ENCODE peak calls at places on chromosomes 12 and 14, in six cellular contexts. One of them, this sample, is unnamed.
A peak's percentile ranks its signal among the peaks of the same experiment; 100 is the strongest.

GRCh38 chr14:72809063-72809462 is 84.8 kb downstream of the DPF3 start:
- DNase-seq in GM12878: no peak
- DNase-seq in fibroblast of lung: no peak
- DNase-seq in GM23248: no peak
- DNase-seq in endothelial cell of umbilical vein: no peak
- DNase-seq in mesenchymal stem cell: no peak
- DNase-seq in this sample: no peak

GRCh38 chr12:3928538-3929220 is 55.5 kb upstream of the PARP11 start:
- DNase-seq in GM12878: no peak
- DNase-seq in fibroblast of lung: no peak
- DNase-seq in GM23248: no peak
- DNase-seq in endothelial cell of umbilical vein: no peak
- DNase-seq in mesenchymal stem cell: no peak
- DNase-seq in this sample: no peak

GRCh38 chr14:75979071-75979571 is 2.7 kb downstream of the TGFB3 start:
- DNase-seq in GM12878: no peak
- DNase-seq in fibroblast of lung: peak; percentile 31
- DNase-seq in GM23248: peak; percentile 66
- DNase-seq in endothelial cell of umbilical vein: no peak
- DNase-seq in mesenchymal stem cell: peak; percentile 18
- DNase-seq in this sample: peak; percentile 69

GRCh38 chr12:130044991-130045621 is 117.2 kb upstream of the FZD10 start:
- DNase-seq in GM12878: no peak
- DNase-seq in fibroblast of lung: no peak
- DNase-seq in GM23248: no peak
- DNase-seq in endothelial cell of umbilical vein: no peak
- DNase-seq in mesenchymal stem cell: no peak
- DNase-seq in this sample: no peak

GRCh38 chr12:32353540-32353939 is 45.8 kb upstream of the FGD4 start:
- DNase-seq in GM12878: no peak
- DNase-seq in fibroblast of lung: no peak
- DNase-seq in GM23248: no peak
- DNase-seq in endothelial cell of umbilical vein: no peak
- DNase-seq in mesenchymal stem cell: no peak
- DNase-seq in this sample: no peak

GRCh38 chr12:91361864-91362263 is 179.2 kb upstream of the DCN start:
- DNase-seq in GM12878: no peak
- DNase-seq in fibroblast of lung: peak; percentile 39
- DNase-seq in GM23248: peak; percentile 66
- DNase-seq in endothelial cell of umbilical vein: peak; percentile 68
- DNase-seq in mesenchymal stem cell: peak; percentile 48
- DNase-seq in this sample: no peak

GRCh38 chr12:110536834-110537604 is 34.9 kb downstream of the RAD9B start:
- DNase-seq in GM12878: no peak
- DNase-seq in fibroblast of lung: no peak
- DNase-seq in GM23248: no peak
- DNase-seq in endothelial cell of umbilical vein: no peak
- DNase-seq in mesenchymal stem cell: no peak
- DNase-seq in this sample: no peak

GRCh38 chr12:7013101-7013500 is 5.2 kb downstream of the LPCAT3 start:
- DNase-seq in GM12878: no peak
- DNase-seq in fibroblast of lung: no peak
- DNase-seq in GM23248: no peak
- DNase-seq in endothelial cell of umbilical vein: no peak
- DNase-seq in mesenchymal stem cell: no peak
- DNase-seq in this sample: no peak

GRCh38 chr12:89574736-89575208 is 48.9 kb upstream of the POC1B start:
- DNase-seq in GM12878: no peak
- DNase-seq in fibroblast of lung: peak; percentile 89
- DNase-seq in GM23248: peak; percentile 84
- DNase-seq in endothelial cell of umbilical vein: peak; percentile 72
- DNase-seq in mesenchymal stem cell: peak; percentile 79
- DNase-seq in this sample: no peak

GRCh38 chr12:117050060-117050459 is 49.2 kb downstream of the TESC start:
- DNase-seq in GM12878: no peak
- DNase-seq in fibroblast of lung: no peak
- DNase-seq in GM23248: no peak
- DNase-seq in endothelial cell of umbilical vein: no peak
- DNase-seq in mesenchymal stem cell: no peak
- DNase-seq in this sample: no peak

GRCh38 chr12:130186631-130187269 is 24.5 kb downstream of the FZD10 start:
- DNase-seq in GM12878: no peak
- DNase-seq in fibroblast of lung: peak; percentile 2
- DNase-seq in GM23248: no peak
- DNase-seq in endothelial cell of umbilical vein: no peak
- DNase-seq in mesenchymal stem cell: no peak
- DNase-seq in this sample: no peak

GRCh38 chr12:79886917-79887519 is 47.9 kb downstream of the PPP1R12A start:
- DNase-seq in GM12878: peak; percentile 23
- DNase-seq in fibroblast of lung: peak; percentile 57
- DNase-seq in GM23248: peak; percentile 71
- DNase-seq in endothelial cell of umbilical vein: peak; percentile 77
- DNase-seq in mesenchymal stem cell: peak; percentile 67
- DNase-seq in this sample: no peak

GRCh38 chr12:120366884-120367251 is 2.1 kb downstream of the MSI1 start:
- DNase-seq in GM12878: no peak
- DNase-seq in fibroblast of lung: no peak
- DNase-seq in GM23248: no peak
- DNase-seq in endothelial cell of umbilical vein: no peak
- DNase-seq in mesenchymal stem cell: no peak
- DNase-seq in this sample: no peak

GRCh38 chr12:25034676-25035075 is 85.8 kb upstream of the BCAT1 start:
- DNase-seq in GM12878: no peak
- DNase-seq in fibroblast of lung: no peak
- DNase-seq in GM23248: no peak
- DNase-seq in endothelial cell of umbilical vein: no peak
- DNase-seq in mesenchymal stem cell: no peak
- DNase-seq in this sample: no peak

GRCh38 chr14:68663385-68664076 is 129.3 kb downstream of the ZFP36L1 start:
- DNase-seq in GM12878: peak; percentile 77
- DNase-seq in fibroblast of lung: peak; percentile 99
- DNase-seq in GM23248: peak; percentile 82
- DNase-seq in endothelial cell of umbilical vein: no peak
- DNase-seq in mesenchymal stem cell: no peak
- DNase-seq in this sample: no peak

GRCh38 chr12:56601503-56601902 is 28.6 kb downstream of the BAZ2A start:
- DNase-seq in GM12878: no peak
- DNase-seq in fibroblast of lung: no peak
- DNase-seq in GM23248: peak; percentile 34
- DNase-seq in endothelial cell of umbilical vein: peak; percentile 36
- DNase-seq in mesenchymal stem cell: no peak
- DNase-seq in this sample: no peak

GRCh38 chr14:92546347-92547053 is 32.9 kb downstream of the RIN3 start:
- DNase-seq in GM12878: no peak
- DNase-seq in fibroblast of lung: peak; percentile 73
- DNase-seq in GM23248: peak; percentile 42
- DNase-seq in endothelial cell of umbilical vein: peak; percentile 60
- DNase-seq in mesenchymal stem cell: peak; percentile 95
- DNase-seq in this sample: no peak

GRCh38 chr12:8698132-8698829 is 490 bp downstream of the RIMKLB start:
- DNase-seq in GM12878: no peak
- DNase-seq in fibroblast of lung: peak; percentile 55
- DNase-seq in GM23248: peak; percentile 86
- DNase-seq in endothelial cell of umbilical vein: peak; percentile 45
- DNase-seq in mesenchymal stem cell: peak; percentile 81
- DNase-seq in this sample: peak; percentile 87

GRCh38 chr12:51592034-51592705 is 1.1 kb downstream of the SCN8A start:
- DNase-seq in GM12878: no peak
- DNase-seq in fibroblast of lung: peak; percentile 87
- DNase-seq in GM23248: peak; percentile 86
- DNase-seq in endothelial cell of umbilical vein: no peak
- DNase-seq in mesenchymal stem cell: peak; percentile 54
- DNase-seq in this sample: peak; percentile 48

GRCh38 chr14:54814076-54814475 is 88.5 kb downstream of the GCH1 start:
- DNase-seq in GM12878: no peak
- DNase-seq in fibroblast of lung: no peak
- DNase-seq in GM23248: peak; percentile 19
- DNase-seq in endothelial cell of umbilical vein: no peak
- DNase-seq in mesenchymal stem cell: no peak
- DNase-seq in this sample: no peak

GRCh38 chr12:131147894-131148293 is 194.2 kb downstream of the ADGRD1 start:
- DNase-seq in GM12878: no peak
- DNase-seq in fibroblast of lung: no peak
- DNase-seq in GM23248: no peak
- DNase-seq in endothelial cell of umbilical vein: no peak
- DNase-seq in mesenchymal stem cell: no peak
- DNase-seq in this sample: no peak

DNA sequence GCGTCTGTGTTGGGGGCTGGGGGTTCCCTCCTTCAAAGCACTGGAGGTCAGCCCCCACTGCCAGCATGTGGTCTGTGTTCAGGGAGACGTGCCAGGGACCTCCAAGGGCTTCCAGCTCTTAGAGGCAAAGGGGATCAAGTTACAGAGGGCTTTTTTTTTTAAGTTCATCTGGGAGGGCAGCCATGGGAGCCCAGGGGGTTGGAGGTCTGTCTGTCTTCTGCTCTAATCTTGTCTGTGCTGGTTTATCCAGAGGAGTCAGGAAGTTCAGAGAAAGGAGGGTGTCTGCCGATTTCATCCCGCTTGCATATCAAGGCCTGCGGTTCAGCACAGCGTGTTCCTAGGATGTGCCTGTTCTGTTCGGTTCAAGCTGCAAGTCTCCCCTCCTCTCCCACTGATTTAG is 72.2 kb downstream of the TMEM132C start:
- DNase-seq in GM12878: no peak
- DNase-seq in fibroblast of lung: no peak
- DNase-seq in GM23248: no peak
- DNase-seq in endothelial cell of umbilical vein: no peak
- DNase-seq in mesenchymal stem cell: no peak
- DNase-seq in this sample: no peak
- H3K9ac ChIP-seq in GM12878: no peak overlapping the region
- H3K9ac ChIP-seq in fibroblast of lung: no peak overlapping the region
- H3K9ac ChIP-seq in GM23248: no peak overlapping the region
- H3K9ac ChIP-seq in endothelial cell of umbilical vein: no peak overlapping the region
- H3K9ac ChIP-seq in mesenchymal stem cell: no peak overlapping the region
- H3K9ac ChIP-seq in this sample: no peak overlapping the region

DNA sequence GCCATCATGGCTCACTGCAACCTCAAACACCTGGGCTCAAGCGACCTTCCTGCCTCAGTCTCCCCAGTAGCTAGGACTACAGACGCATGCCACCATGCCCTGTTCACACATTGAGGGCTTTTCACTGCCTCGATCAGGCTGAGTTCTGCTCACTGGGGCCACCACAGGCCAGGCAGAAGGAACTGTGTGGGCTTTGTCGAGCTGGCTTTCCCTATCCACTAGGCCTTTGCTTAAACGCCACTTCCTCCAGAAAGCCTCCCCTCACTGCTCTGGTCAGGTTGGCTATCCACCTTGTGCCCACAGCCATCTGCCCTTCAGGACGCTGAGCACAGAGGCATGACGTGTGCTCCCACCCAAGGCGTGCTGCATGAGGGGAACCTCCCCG is 45.2 kb downstream of the MLXIP start:
- DNase-seq in GM12878: no peak
- DNase-seq in fibroblast of lung: no peak
- DNase-seq in GM23248: no peak
- DNase-seq in endothelial cell of umbilical vein: no peak
- DNase-seq in mesenchymal stem cell: no peak
- DNase-seq in this sample: peak; percentile 37
- H3K27ac ChIP-seq in GM12878: no peak overlapping the region
- H3K27ac ChIP-seq in fibroblast of lung: no peak overlapping the region
- H3K27ac ChIP-seq in GM23248: no peak overlapping the region
- H3K27ac ChIP-seq in endothelial cell of umbilical vein: no peak overlapping the region
- H3K27ac ChIP-seq in mesenchymal stem cell: no peak overlapping the region
- H3K27ac ChIP-seq in this sample: no peak overlapping the region

GRCh38 chr12:11981174-11981733 is 89.5 kb upstream of the BCL2L14 start:
- DNase-seq in GM12878: peak; percentile 98
- DNase-seq in fibroblast of lung: peak; percentile 61
- DNase-seq in GM23248: peak; percentile 82
- DNase-seq in endothelial cell of umbilical vein: no peak
- DNase-seq in mesenchymal stem cell: no peak
- DNase-seq in this sample: no peak

GRCh38 chr12:11976005-11976404 is 94.7 kb upstream of the BCL2L14 start:
- DNase-seq in GM12878: no peak
- DNase-seq in fibroblast of lung: no peak
- DNase-seq in GM23248: no peak
- DNase-seq in endothelial cell of umbilical vein: no peak
- DNase-seq in mesenchymal stem cell: no peak
- DNase-seq in this sample: no peak

GRCh38 chr12:11978985-11979384 is 91.8 kb upstream of the BCL2L14 start:
- DNase-seq in GM12878: no peak
- DNase-seq in fibroblast of lung: peak; percentile 49
- DNase-seq in GM23248: peak; percentile 69
- DNase-seq in endothelial cell of umbilical vein: no peak
- DNase-seq in mesenchymal stem cell: peak; percentile 16
- DNase-seq in this sample: no peak

DNA sequence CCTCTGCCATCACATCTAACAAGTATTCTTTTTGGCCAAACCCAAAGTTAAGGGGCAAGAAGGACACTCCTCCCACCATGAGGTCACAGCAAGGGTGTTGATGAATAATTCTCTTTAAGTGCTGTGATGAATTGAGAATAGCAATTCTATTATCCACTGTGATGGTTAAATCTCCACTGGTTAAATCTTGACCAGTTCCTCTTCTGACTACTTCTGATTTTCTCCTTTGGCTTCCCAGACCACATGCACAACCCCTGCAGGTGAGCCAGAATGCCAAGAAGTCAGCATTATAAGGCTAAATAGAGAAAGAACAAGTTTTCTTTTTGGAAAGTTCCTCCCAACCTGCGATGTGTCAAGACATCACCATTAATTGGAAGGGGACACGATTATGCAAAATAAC is 90.6 kb upstream of the BCL2L14 start:
- DNase-seq in GM12878: peak; percentile 28
- DNase-seq in fibroblast of lung: no peak
- DNase-seq in GM23248: no peak
- DNase-seq in endothelial cell of umbilical vein: no peak
- DNase-seq in mesenchymal stem cell: no peak
- DNase-seq in this sample: no peak
- H3K4me1 ChIP-seq in GM12878: peaks cover 23% of the 10 kb centered on the region
- H3K4me1 ChIP-seq in fibroblast of lung: no peaks in the 10 kb centered on the region
- H3K4me1 ChIP-seq in GM23248: peaks cover 28% of the 10 kb centered on the region
- H3K4me1 ChIP-seq in endothelial cell of umbilical vein: no peaks in the 10 kb centered on the region
- H3K4me1 ChIP-seq in mesenchymal stem cell: peaks cover 3% of the 10 kb centered on the region
- H3K4me1 ChIP-seq in this sample: no peaks in the 10 kb centered on the region

DNA sequence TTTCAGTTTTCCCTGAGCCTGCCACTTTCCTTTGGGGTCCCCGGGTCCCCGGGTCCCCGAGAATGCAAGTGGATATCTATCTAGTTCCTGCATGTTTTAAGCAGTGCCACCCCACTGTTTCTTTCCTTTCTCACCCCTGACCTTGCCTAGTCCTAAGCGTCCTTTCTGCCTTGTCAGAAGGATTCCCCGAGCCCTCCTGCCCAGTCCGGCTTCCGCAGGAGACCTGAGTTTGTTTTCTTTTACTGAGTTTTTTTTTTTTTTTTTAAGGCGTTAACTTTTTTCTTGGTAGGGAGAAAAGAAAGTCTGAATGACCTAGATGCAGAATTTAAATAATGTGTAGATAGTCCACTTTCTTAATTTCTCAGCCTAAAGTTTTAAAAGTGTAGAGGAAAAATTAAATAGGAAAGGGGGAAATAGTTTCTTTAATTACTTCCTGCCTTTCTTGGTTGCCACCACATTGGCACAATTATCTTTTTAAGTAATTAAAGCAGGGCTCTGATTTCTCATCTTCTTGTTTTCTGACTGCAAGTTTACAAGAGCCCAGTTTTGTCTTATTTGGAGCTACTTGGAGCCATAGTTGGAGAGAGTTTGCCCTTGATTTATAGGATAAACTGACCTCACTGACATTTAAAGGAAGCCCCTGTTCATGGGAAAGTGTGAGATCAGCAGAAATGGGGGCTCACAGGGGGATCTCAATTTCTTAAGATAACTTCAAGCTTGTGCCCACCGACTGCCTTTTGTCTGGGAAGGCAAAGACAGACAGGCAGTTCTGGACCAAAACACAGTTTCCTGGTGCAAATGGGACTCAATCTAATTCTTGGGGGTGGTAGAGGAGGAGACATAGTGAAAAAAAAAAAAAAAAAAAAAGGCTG is 2.9 kb downstream of the PAX9 start:
- DNase-seq in GM12878: no peak
- DNase-seq in fibroblast of lung: no peak
- DNase-seq in GM23248: no peak
- DNase-seq in endothelial cell of umbilical vein: no peak
- DNase-seq in mesenchymal stem cell: no peak
- DNase-seq in this sample: no peak
- H3K9ac ChIP-seq in GM12878: no peak overlapping the region
- H3K9ac ChIP-seq in fibroblast of lung: no peak overlapping the region
- H3K9ac ChIP-seq in GM23248: no peak overlapping the region
- H3K9ac ChIP-seq in endothelial cell of umbilical vein: no peak overlapping the region
- H3K9ac ChIP-seq in mesenchymal stem cell: peak overlapping the region; percentile 53
- H3K9ac ChIP-seq in this sample: no peak overlapping the region

This sample was measured in kidney.